ENCODE peak calls at places on chromosomes 13 and 19, in nine cellular contexts. S is left cardiac atrium; X is NCI-H1092; T is AG04449; W is amygdala; O is activated T-helper 2 cell treated with anti-CD3 and anti-CD28 coated beads, Interferon-gamma antibody, Interleukin-2, Interleukin-4, amounts not matched to agents 10 μg/mL and 5 μg/mL and 100 μg/mL, durations not matched to agents 14 hours and 24 hours and 36 hours; L is stimulated activated CD8-positive, alpha-beta memory T cell treated with anti-CD3 and anti-CD28 coated beads, Interleukin-12 subunit alpha, Interleukin-12 subunit beta, amount 100 ng/mL, for 1 hour; H is activated T-helper 1 cell treated with Interleukin-2 at 50 U/mL for 16 hours; R is LoVo. Q is an unnamed sample.

GRCh38 chr13:114078501-114079451 is 53.6 kb downstream of the RASA3 start:
- DNase-seq in O (no peak), R (peak), T (no peak), H (no peak), L (no peak), X (no peak), S (peak), W (no peak), Q (peak)

GRCh38 chr13:93690139-93690538 is 463.5 kb downstream of the GPC6 start:
- DNase-seq in W (no peak), S (no peak), R (peak), O (no peak), L (no peak), X (no peak), H (no peak), T (no peak), Q (no peak)

GRCh38 chr13:74288361-74288911 is 154.2 kb upstream of the KLF12 start:
- DNase-seq in O (peak), T (no peak), X (peak), R (peak), L (no peak), H (no peak), S (peak), W (peak), Q (no peak)

GRCh38 chr19:55344444-55344843 is 4.8 kb downstream of the KMT5C start:
- DNase-seq in R (no peak), H (no peak), S (no peak), L (no peak), O (no peak), T (no peak), W (peak), X (peak), Q (no peak)

GRCh38 chr13:48626077-48626449 is 27.7 kb upstream of the CYSLTR2 start:
- DNase-seq in S (peak), L (no peak), W (no peak), X (no peak), R (no peak), T (no peak), O (no peak), H (no peak), Q (peak)

GRCh38 chr19:41604831-41605230 is 22.0 kb downstream of the CEACAM4 start:
- DNase-seq in T (no peak), W (no peak), S (no peak), X (no peak), H (no peak), L (no peak), O (no peak), R (no peak), Q (no peak)

GRCh38 chr13:61146158-61146557 is 269.5 kb downstream of the PCDH20 start:
- DNase-seq in W (no peak), H (no peak), R (no peak), S (no peak), O (no peak), T (no peak), X (no peak), L (no peak), Q (no peak)

GRCh38 chr13:113958373-113958772 is 15.5 kb downstream of the C13orf46 start:
- DNase-seq in T (no peak), H (no peak), O (no peak), W (no peak), L (no peak), R (no peak), S (no peak), X (no peak), Q (no peak)

GRCh38 chr13:76928456-76928855 is 19.9 kb upstream of the ACOD1 start:
- DNase-seq in O (no peak), X (no peak), W (no peak), S (no peak), T (no peak), R (no peak), L (no peak), H (no peak), Q (no peak)

GRCh38 chr19:47485210-47485609 is 1.2 kb upstream of the KPTN start:
- DNase-seq in T (no peak), R (no peak), X (no peak), H (no peak), O (no peak), W (no peak), L (no peak), S (no peak), Q (no peak)

GRCh38 chr13:40595693-40596092 is 70.7 kb downstream of the FOXO1 start:
- DNase-seq in X (no peak), H (no peak), T (no peak), O (no peak), S (no peak), L (no peak), W (no peak), R (no peak), Q (no peak)

GRCh38 chr19:44303976-44304568 is 753 bp downstream of the ZNF235 start:
- DNase-seq in S (no peak), H (no peak), O (no peak), X (no peak), T (no peak), L (no peak), W (no peak), R (no peak), Q (peak)

GRCh38 chr13:105655046-105655445 is 880.4 kb downstream of the EFNB2 start:
- DNase-seq in O (no peak), L (no peak), S (no peak), T (peak), W (no peak), X (no peak), H (no peak), R (peak), Q (no peak)

GRCh38 chr19:19160489-19161035 is 9.5 kb downstream of the MEF2B start:
- DNase-seq in X (no peak), W (no peak), T (no peak), L (no peak), H (no peak), S (no peak), O (no peak), R (no peak), Q (no peak)

GRCh38 chr19:40263440-40264313 is 21.5 kb downstream of the AKT2 start:
- DNase-seq in L (no peak), T (no peak), R (no peak), S (peak), W (no peak), O (no peak), H (no peak), X (no peak), Q (no peak)

GRCh38 chr13:26034018-26034417 is 17.8 kb downstream of the SHISA2 start:
- DNase-seq in R (no peak), O (no peak), S (no peak), T (no peak), W (no peak), L (no peak), H (no peak), X (no peak), Q (no peak)

GRCh38 chr13:74132152-74132767 is 1.9 kb downstream of the KLF12 start:
- DNase-seq in O (peak), R (no peak), X (no peak), L (no peak), W (no peak), H (no peak), T (no peak), S (no peak), Q (no peak)

GRCh38 chr13:99103536-99103935 is 97.1 kb upstream of the UBAC2 start:
- DNase-seq in S (no peak), X (peak), T (no peak), H (no peak), W (no peak), R (no peak), L (no peak), O (no peak), Q (no peak)

GRCh38 chr13:66414196-66414800 is 815.8 kb downstream of the PCDH9 start:
- DNase-seq in L (no peak), W (no peak), O (no peak), T (no peak), H (no peak), X (no peak), R (no peak), S (no peak), Q (no peak)

GRCh38 chr13:106156468-106156867 is 379.0 kb downstream of the EFNB2 start:
- DNase-seq in H (no peak), L (no peak), O (no peak), W (no peak), X (no peak), T (peak), R (peak), S (no peak), Q (no peak)

Q was measured in adrenal gland.